ENCODE peak calls at places on chromosomes 4 and X, in nine cellular contexts. M is HepG2; H is upper lobe of right lung; D is AG10803; J is CD8-positive, alpha-beta T cell; S is AG04450; G is brain microvascular endothelial cell; F is choroid plexus epithelial cell; W is fibroblast of lung. E is an unnamed sample.

GRCh38 chr4:121358473-121358872 is 22.3 kb downstream of the QRFPR start:
- DNase-seq in M (no peak), H (no peak), D (peak), J (no peak), S (no peak), G (peak), F (peak), W (peak), E (peak)

GRCh38 chr4:149781150-149781549 is 34.5 kb downstream of the IQCM start:
- DNase-seq in M (no peak), H (no peak), D (peak), J (no peak), S (peak), G (peak), F (peak), W (peak), E (peak)

GRCh38 chrX:2243913-2244460 is 256.8 kb downstream of the DHRSX start:
- DNase-seq in M (no peak), H (no peak), D (peak), J (no peak), S (no peak), G (no peak), F (peak), W (peak), E (peak)

GRCh38 chr4:15117270-15117946 is 115.1 kb downstream of the CPEB2 start:
- DNase-seq in M (no peak), H (no peak), D (no peak), J (no peak), S (no peak), G (no peak), F (no peak), W (peak), E (no peak)

GRCh38 chrX:101265869-101266428 is 25.2 kb downstream of the TAF7L start:
- DNase-seq in M (no peak), H (no peak), D (peak), J (no peak), S (no peak), G (peak), F (peak), W (peak), E (no peak)

GRCh38 chrX:152915541-152916241 is 17.8 kb downstream of the ZNF185 start:
- DNase-seq in M (peak), H (no peak), D (no peak), J (no peak), S (no peak), G (peak), F (peak), W (peak), E (no peak)

GRCh38 chr4:112664611-112665010 is 27.7 kb downstream of the LARP7 start:
- DNase-seq in M (no peak), H (no peak), D (peak), J (no peak), S (no peak), G (no peak), F (no peak), W (no peak), E (no peak)

GRCh38 chr4:13966241-13967195 is 339.0 kb upstream of the BOD1L1 start:
- DNase-seq in M (no peak), H (no peak), D (peak), J (no peak), S (peak), G (peak), F (peak), W (peak), E (peak)

GRCh38 chrX:85379174-85379907 is at the start of gene POF1B:
- DNase-seq in M (no peak), H (no peak), D (no peak), J (no peak), S (no peak), G (no peak), F (no peak), W (no peak), E (no peak)

GRCh38 chr4:124955476-124955875 is 242.9 kb upstream of the ANKRD50 start:
- DNase-seq in M (no peak), H (no peak), D (no peak), J (no peak), S (no peak), G (no peak), F (no peak), W (no peak), E (no peak)

GRCh38 chrX:275476-275966 is 5.7 kb upstream of the PLCXD1 start:
- DNase-seq in M (no peak), H (peak), D (no peak), J (no peak), S (no peak), G (no peak), F (no peak), W (no peak), E (no peak)
- H3K4me3 ChIP-seq in M (peak), H (peak), D (no peak), J (peak), S (no peak), G (no peak), F (peak), W (no peak), E (no peak)

DNA sequence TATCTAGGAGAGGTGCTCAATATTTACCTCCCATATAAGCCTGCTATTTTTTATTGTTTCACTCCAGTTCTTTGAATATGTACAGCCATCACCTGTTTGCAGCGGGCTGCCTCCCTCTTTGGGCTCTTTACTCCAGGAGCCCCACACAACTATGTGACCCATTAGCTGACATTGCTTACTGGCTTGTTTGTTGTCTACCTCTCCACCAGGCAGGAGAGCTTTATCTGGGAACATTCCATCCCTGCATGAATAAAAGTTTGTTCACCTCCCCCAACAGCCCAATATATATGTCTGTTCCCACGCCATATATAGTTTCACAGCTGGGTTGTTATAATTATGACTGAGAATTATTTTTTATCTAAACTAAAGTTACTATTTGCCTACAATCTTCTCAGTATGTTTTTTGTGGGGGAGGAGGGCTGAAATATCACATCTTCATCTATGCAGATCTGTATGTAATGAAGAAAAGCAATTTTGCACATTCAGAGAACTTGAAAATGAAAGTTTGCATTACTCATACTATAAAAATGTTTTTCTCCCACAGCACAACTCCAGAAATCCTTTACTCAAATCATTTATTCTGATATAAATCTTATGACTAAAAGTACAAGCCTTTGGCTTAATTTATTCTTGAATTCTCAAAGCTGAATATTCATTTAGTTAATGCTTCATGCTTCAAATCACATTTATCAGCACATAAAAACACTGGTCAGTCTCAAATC is 61.2 kb upstream of the DAPP1 start:
- DNase-seq in M (no peak), H (no peak), D (no peak), J (no peak), S (no peak), G (peak), F (peak), W (peak), E (no peak)
- H3K4me3 ChIP-seq in M (no peak), H (no peak), D (no peak), J (no peak), S (no peak), G (no peak), F (no peak), W (no peak), E (no peak)

GRCh38 chrX:153921511-153922285 is 4.4 kb downstream of the ARHGAP4 start:
- DNase-seq in M (no peak), H (no peak), D (no peak), J (no peak), S (no peak), G (no peak), F (no peak), W (no peak), E (no peak)
- H3K4me3 ChIP-seq in M (no peak), H (no peak), D (no peak), J (peak), S (no peak), G (no peak), F (no peak), W (no peak), E (no peak)

DNA sequence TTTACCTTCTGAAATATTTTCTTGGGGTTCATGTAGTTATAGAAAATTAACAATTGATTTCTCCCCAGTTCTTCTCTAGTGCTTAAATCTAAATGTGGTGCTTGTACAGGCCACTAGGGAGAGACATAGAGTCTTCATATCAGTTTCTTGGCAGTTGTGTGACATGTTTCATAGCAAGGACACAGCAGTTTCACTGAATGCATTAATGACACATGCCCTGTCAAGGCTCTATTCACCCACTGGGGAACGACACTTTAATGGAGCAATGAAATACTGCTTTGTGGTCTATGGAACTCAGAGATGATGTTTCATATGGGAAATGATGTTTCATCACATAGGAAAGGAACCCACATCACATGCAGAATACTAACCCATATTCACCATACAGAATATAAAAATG is 2.8 kb downstream of the VEGFC start:
- DNase-seq in M (peak), H (no peak), D (peak), J (no peak), S (no peak), G (peak), F (peak), W (peak), E (no peak)
- H3K4me3 ChIP-seq in M (no peak), H (peak), D (peak), J (no peak), S (peak), G (peak), F (no peak), W (peak), E (peak)

DNA sequence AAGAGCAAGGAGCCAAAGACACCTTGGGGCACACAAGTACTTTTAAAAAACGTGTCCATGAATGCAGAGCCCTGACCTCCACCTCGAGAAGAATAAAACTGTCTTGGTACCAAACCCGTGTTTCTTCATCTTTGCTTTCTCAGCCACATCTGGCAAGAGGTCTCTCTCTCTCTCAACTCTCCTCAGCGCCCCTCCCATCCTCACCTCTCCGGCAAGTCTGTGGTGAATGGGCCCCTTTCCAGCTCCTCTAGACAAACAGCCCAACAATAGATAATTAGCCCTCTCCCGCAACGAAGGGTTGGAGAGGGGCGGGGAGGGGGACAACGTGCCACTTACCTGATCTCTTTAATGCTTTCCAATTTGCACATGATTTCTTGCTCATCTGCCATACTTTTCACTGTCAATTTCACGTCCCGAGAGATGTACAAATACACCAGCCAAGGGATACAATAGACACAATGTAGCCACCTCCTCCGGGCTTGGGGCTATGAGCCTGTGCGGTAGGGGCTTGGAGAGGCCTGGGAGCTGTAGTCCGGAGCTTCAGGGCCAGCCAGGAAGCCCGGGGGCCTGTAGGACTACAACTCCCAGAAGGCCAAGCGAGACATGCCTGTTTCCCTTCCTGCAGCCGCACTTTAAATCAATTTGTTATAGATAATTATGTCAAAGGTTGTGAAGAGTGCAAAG is at the start of gene ZC4H2:
- DNase-seq in M (peak), H (peak), D (peak), J (peak), S (peak), G (peak), F (peak), W (peak), E (peak)
- H3K4me3 ChIP-seq in M (peak), H (peak), D (peak), J (peak), S (peak), G (peak), F (peak), W (peak), E (peak)

E was measured in AG09309.